ENCODE peak calls at places on chromosomes 2 and 18, in eight cellular contexts. Q is ascending aorta; I is aorta; J is CD4-positive, CD25-positive, alpha-beta regulatory T cell; E is CD8-positive, alpha-beta memory T cell; W is left ventricle myocardium inferior; B is Panc1; R is GM23248. S is an unnamed sample. For H3K9me3 and H3K27me3, the result is how much of the 10 kb centered on the place peaks cover.

GRCh38 chr2:53445376-53446072 is 322.1 kb upstream of the CHAC2 start:
- DNase-seq in B (no peak), I (no peak), J (peak), R (peak), E (no peak), Q (no peak), W (no peak), S (no peak)

GRCh38 chr2:207869784-207870778 is 100.4 kb upstream of the FZD5 start:
- DNase-seq in E (no peak), R (peak), I (no peak), J (no peak), B (no peak), W (no peak), Q (no peak), S (no peak)

GRCh38 chr2:238513346-238513745 is 86.6 kb downstream of the ASB1 start:
- DNase-seq in E (no peak), B (no peak), R (peak), I (peak), Q (no peak), W (no peak), J (peak), S (peak)

GRCh38 chr2:109348645-109349554 is 219.9 kb downstream of the SH3RF3 start:
- DNase-seq in Q (no peak), B (no peak), R (no peak), E (peak), W (no peak), J (peak), I (no peak), S (no peak)

GRCh38 chr2:157839162-157839801 is 36.8 kb downstream of the ACVR1 start:
- DNase-seq in R (peak), B (no peak), E (no peak), J (no peak), Q (no peak), I (no peak), W (no peak), S (no peak)

GRCh38 chr2:70014959-70015358 is 53.5 kb upstream of the ASPRV1 start:
- DNase-seq in E (no peak), I (no peak), Q (no peak), W (no peak), B (no peak), J (peak), R (no peak), S (no peak)

GRCh38 chr2:235981629-235982028 is 186.6 kb downstream of the GBX2 start:
- DNase-seq in J (no peak), Q (no peak), W (no peak), I (no peak), B (no peak), E (no peak), R (no peak), S (no peak)

GRCh38 chr2:235165136-235165535 is 213.3 kb downstream of the SH3BP4 start:
- DNase-seq in E (no peak), W (no peak), I (no peak), Q (no peak), R (no peak), J (no peak), B (no peak), S (no peak)

GRCh38 chr2:209960676-209961630 is 41.5 kb upstream of the RPE start:
- DNase-seq in B (no peak), E (no peak), Q (no peak), W (peak), J (peak), R (peak), I (no peak), S (no peak)

GRCh38 chr18:51030537-51031258 is 685 bp downstream of the SMAD4 start:
- DNase-seq in R (peak), B (no peak), E (peak), J (peak), Q (no peak), W (peak), I (peak), S (peak)

GRCh38 chr18:51029378-51029693 is 677 bp upstream of the SMAD4 start:
- DNase-seq in W (no peak), J (no peak), R (no peak), I (no peak), Q (no peak), B (no peak), E (no peak), S (no peak)

GRCh38 chr18:51029694-51030536 is at the start of gene SMAD4:
- DNase-seq in R (peak), B (peak), E (peak), Q (peak), W (peak), J (peak), I (peak), S (peak)

GRCh38 chr18:51028201-51028805 is 1.7 kb upstream of the SMAD4 start:
- DNase-seq in R (peak), J (peak), E (no peak), W (no peak), B (no peak), I (no peak), Q (no peak), S (no peak)

GRCh38 chr18:51032193-51032592 is 2.2 kb downstream of the SMAD4 start:
- DNase-seq in W (no peak), E (no peak), B (no peak), R (peak), Q (no peak), J (no peak), I (no peak), S (no peak)
- H3K4me3 ChIP-seq in W (peak), E (no peak), B (peak), R (peak), Q (peak), J (peak), I (peak), S (peak)

DNA sequence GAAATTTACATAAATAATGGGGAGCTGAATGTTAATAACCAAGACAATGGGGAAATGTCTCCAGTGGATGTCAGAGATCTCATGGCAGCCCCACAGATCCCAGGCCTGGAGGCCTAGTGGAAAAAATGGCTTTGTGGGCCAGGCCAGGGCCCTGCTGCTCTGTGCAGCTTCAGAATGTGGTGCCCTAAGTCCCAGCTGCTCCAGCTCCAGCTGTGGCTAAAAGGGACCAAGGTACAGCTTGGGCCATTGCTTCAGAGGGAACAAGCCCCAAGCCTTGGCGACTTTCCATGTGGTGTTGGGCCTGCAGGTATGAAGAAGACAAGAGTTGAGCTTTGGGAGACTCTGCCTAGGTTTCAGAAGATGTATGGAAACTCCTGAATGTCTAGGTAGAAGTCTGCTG is 658.2 kb downstream of the NUP35 start:
- DNase-seq in J (no peak), I (no peak), R (no peak), E (no peak), Q (no peak), W (no peak), B (no peak), S (no peak)
- H3K9me3 ChIP-seq in J (under half), I (under half), R (under half), E (under half), Q (under half), W (under half), B (under half), S (under half)

GRCh38 chr2:122363885-122364284 is 608.4 kb downstream of the TSN start:
- DNase-seq in R (no peak), J (no peak), W (no peak), B (no peak), I (no peak), E (no peak), Q (no peak), S (no peak)
- H3K27me3 ChIP-seq in R (under half), J (under half), W (under half), B (under half), I (under half), E (under half), Q (under half), S (under half)

DNA sequence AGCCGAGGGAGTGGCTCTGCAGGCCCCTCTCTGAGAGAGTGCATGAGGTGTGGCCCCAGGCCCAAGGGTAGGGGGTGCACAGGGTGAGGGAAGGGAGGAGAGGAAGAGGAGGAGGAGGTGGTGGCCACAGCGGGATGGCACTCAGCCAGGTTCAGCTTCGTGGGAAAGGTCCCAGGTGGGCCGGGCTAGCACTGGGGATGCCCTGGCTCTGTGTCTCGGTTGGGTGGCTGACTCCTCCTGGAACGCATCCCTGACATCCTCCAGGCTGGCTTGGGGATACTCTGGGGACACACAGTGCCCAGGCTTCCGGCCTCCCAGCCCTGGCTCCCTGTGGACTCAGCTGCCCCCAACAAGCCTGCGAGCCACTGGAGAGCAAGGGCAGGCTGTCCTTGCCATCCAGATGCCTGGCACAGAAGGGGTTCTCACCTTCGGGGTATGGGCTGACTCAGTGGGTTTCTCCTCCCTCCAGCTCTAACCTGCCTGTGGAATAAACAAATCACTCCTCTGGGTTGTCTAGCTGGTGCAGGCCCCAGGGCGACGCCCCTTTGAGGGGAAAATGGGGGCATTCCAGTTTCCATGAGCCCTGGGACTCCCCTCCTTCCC is 582 bp upstream of the ZAP70 start:
- DNase-seq in J (no peak), B (no peak), W (no peak), Q (no peak), R (no peak), I (peak), E (peak), S (peak)
- H3K4me3 ChIP-seq in J (peak), B (no peak), W (no peak), Q (no peak), R (no peak), I (no peak), E (peak), S (no peak)